ENCODE peak calls at places on chromosomes 13 and 19, in four cellular contexts. T, W, S and H are unnamed samples.

GRCh38 chr13:51269039-51269438 is 46.8 kb downstream of the FAM124A start:
- DNase-seq in T (no peak), W (no peak), S (no peak), H (no peak)

GRCh38 chr13:36445278-36445677 is 13.0 kb downstream of the CCNA1 start:
- DNase-seq in T (no peak), W (no peak), S (no peak), H (no peak)

GRCh38 chr13:45255253-45255987 is 54.6 kb upstream of the KCTD4 start:
- DNase-seq in T (no peak), W (no peak), S (no peak), H (peak)

GRCh38 chr13:28750187-28751045 is 31.6 kb upstream of the SLC46A3 start:
- DNase-seq in T (peak), W (no peak), S (no peak), H (no peak)

GRCh38 chr19:34474233-34474989 is 7.1 kb upstream of the WTIP start:
- DNase-seq in T (no peak), W (no peak), S (no peak), H (no peak)

GRCh38 chr13:39038569-39038898 is 278 bp downstream of the NHLRC3 start:
- DNase-seq in T (no peak), W (no peak), S (no peak), H (peak)

GRCh38 chr13:44313674-44314073 is 60.0 kb upstream of the SERP2 start:
- DNase-seq in T (no peak), W (peak), S (no peak), H (no peak)

GRCh38 chr13:89061821-89062220 is 1390.7 kb downstream of the SLITRK5 start:
- DNase-seq in T (no peak), W (no peak), S (no peak), H (peak)

GRCh38 chr13:98327326-98328314 is 150.6 kb upstream of the RNF113B start:
- DNase-seq in T (no peak), W (no peak), S (no peak), H (peak)

GRCh38 chr13:90968510-90968909 is 379.0 kb upstream of the MIR17HG start:
- DNase-seq in T (peak), W (peak), S (no peak), H (peak)

GRCh38 chr13:106858910-106859309 is 291.0 kb upstream of the ARGLU1 start:
- DNase-seq in T (no peak), W (no peak), S (no peak), H (no peak)

GRCh38 chr13:27406178-27406939 is 18.1 kb upstream of the GTF3A start:
- DNase-seq in T (no peak), W (peak), S (peak), H (peak)

GRCh38 chr19:45041125-45041524 is 2.3 kb downstream of the CLASRP start:
- DNase-seq in T (no peak), W (no peak), S (no peak), H (no peak)

GRCh38 chr13:103757361-103757760 is 691.1 kb upstream of the SLC10A2 start:
- DNase-seq in T (no peak), W (no peak), S (no peak), H (no peak)

GRCh38 chr13:20924758-20925394 is 22.3 kb upstream of the XPO4 start:
- DNase-seq in T (peak), W (peak), S (peak), H (peak)

GRCh38 chr13:20921572-20921971 is 19.0 kb upstream of the XPO4 start:
- DNase-seq in T (no peak), W (no peak), S (no peak), H (peak)

GRCh38 chr13:20927858-20928257 is 25.3 kb upstream of the XPO4 start:
- DNase-seq in T (no peak), W (no peak), S (no peak), H (no peak)

GRCh38 chr13:20923272-20923671 is 20.7 kb upstream of the XPO4 start:
- DNase-seq in T (no peak), W (no peak), S (no peak), H (no peak)
- TF ChIP-seq PHF8 in T (no peak), W (no peak), S (no peak), H (no peak)

GRCh38 chr19:56348289-56348877 is 33.7 kb upstream of the ZSCAN5A start:
- DNase-seq in T (peak), W (no peak), S (no peak), H (no peak)

GRCh38 chr19:56355517-56355916 is 37.8 kb downstream of the ZNF582 start:
- DNase-seq in T (no peak), W (no peak), S (no peak), H (peak)

GRCh38 chr19:56351208-56351607 is 36.6 kb upstream of the ZSCAN5A start:
- DNase-seq in T (no peak), W (no peak), S (no peak), H (no peak)

GRCh38 chr19:56347163-56347778 is 32.6 kb upstream of the ZSCAN5A start:
- DNase-seq in T (no peak), W (no peak), S (no peak), H (no peak)

DNA sequence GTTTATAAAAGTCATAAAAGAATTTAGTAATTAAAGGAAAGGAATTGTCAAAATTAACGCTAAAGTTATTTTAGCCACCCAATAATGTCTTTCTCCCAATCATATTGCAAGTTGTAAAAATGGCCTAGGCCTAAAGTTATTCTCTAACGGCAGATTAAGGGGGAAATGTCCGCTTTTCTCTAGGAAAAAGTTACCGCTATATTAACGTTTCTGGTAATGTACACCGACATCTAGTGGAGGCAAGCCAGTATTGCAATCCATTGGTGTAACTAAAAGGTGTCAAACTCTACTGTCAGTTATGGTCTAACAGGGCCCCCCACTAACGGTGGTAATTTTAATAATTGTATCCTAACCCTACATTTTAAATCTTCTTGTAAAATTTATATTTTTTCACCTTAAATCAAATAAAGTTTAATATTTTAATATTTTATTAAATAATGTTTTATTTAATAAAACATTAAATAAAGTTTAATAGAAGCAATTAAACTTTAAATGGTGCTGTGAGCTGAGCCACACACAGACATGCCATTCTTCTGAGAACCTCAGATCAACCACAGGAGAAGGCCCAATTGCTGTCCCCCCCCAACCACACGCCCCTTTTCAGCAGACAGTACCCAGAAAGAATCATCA is 35.9 kb upstream of the ZSCAN5A start:
- DNase-seq in T (peak), W (peak), S (peak), H (peak)
- TF ChIP-seq PHF8 in T (no peak), W (no peak), S (no peak), H (no peak)

GRCh38 chr13:21328201-21328600 is 130.9 kb downstream of the ZDHHC20 start:
- DNase-seq in T (no peak), W (no peak), S (no peak), H (no peak)

GRCh38 chr13:21326155-21327030 is 132.7 kb downstream of the ZDHHC20 start:
- DNase-seq in T (peak), W (no peak), S (no peak), H (no peak)

GRCh38 chr13:21333186-21333585 is 125.9 kb downstream of the ZDHHC20 start:
- DNase-seq in T (no peak), W (no peak), S (no peak), H (no peak)

GRCh38 chr13:21328836-21329477 is 130.1 kb downstream of the ZDHHC20 start:
- DNase-seq in T (no peak), W (no peak), S (no peak), H (no peak)

DNA sequence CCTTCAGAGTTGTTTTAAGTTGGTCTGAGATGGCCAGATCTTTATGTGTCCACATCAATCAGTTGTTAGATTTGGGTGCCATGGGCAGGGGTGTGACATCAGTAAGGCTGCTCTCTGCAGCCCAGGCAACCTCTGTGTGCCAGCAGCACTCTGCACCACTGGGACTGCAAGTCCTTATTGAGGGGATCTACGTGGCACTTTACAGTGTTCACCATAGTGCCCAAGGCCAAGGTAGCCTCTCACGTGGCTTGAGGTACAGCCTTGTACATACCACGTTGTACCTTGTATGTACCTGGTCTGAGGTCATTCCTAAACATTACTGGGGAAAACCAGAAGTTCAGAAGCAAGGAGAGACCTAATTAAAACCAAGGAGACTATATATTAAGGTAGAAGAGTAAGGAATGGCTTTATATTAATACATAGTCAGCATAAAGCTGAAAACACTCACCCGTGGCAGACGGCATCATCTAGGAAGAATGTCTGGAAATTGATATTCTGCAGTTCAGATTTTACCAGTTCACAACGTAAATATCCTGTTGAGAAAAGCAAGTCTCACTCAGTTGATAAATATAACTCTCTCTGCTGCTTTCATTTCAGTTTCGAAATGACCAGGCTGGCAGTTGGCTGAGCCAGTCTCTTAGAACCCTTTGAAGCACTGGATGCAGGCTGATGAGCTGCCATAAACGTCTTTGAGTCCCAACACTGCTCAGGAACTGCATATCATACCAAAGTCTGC is 128.8 kb downstream of the ZDHHC20 start:
- DNase-seq in T (no peak), W (no peak), S (no peak), H (no peak)
- TF ChIP-seq PHF8 in T (no peak), W (no peak), S (no peak), H (no peak)

GRCh38 chr13:102392810-102393209 is 9.0 kb downstream of the FGF14 start:
- DNase-seq in T (no peak), W (no peak), S (no peak), H (no peak)

GRCh38 chr13:102395939-102396338 is 5.9 kb downstream of the FGF14 start:
- DNase-seq in T (no peak), W (no peak), S (no peak), H (no peak)

GRCh38 chr13:102399791-102400618 is 1.8 kb downstream of the FGF14 start:
- DNase-seq in T (peak), W (peak), S (no peak), H (no peak)

GRCh38 chr13:102395174-102395573 is 6.7 kb downstream of the FGF14 start:
- DNase-seq in T (no peak), W (no peak), S (no peak), H (no peak)

DNA sequence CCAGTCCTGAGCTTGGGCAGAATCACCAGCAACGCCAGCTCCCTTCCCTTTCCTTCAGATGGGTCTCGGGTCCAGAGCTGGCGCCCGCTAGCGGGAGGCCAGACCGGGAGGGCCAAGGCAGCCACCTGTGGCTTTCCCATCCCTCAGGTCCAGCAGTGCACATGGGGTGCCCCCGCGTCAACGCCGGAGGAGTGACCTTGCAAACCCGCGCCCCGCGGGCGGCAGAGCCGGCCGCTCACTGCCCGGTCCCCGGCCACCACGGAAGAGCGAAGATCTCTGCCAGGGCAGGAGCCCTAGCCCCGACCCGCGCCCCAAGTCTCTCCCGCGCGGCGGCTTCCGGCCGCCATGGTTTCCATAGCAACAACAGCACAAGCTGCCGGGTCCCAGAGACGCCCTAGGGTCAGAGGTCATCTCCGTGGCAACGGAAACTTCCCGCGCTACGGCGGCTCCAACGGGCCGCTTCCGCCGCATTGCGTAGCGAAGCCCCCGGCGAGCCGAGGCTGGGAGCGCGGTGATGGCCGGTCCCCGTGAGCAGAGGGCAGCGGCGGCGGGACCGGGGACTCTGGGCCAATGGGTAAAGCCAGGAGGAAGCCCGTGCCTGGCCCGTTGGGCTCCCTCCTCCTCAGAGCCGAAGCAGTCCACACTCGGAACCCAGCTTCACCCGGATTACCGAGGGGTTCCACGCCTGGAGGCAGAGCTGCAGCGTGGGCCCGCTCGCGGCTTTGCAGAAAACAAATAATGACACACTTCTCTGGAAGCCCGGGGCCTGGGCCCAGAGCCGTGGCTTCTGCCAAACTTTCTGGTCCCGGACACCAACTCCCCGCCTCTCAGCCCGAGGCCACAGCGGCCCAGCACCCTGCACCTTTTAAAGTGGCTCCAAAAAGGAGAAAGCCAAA is 7.4 kb downstream of the FGF14 start:
- DNase-seq in T (peak), W (peak), S (peak), H (no peak)
- TF ChIP-seq PHF8 in T (peak), W (peak), S (no peak), H (no peak)

DNA sequence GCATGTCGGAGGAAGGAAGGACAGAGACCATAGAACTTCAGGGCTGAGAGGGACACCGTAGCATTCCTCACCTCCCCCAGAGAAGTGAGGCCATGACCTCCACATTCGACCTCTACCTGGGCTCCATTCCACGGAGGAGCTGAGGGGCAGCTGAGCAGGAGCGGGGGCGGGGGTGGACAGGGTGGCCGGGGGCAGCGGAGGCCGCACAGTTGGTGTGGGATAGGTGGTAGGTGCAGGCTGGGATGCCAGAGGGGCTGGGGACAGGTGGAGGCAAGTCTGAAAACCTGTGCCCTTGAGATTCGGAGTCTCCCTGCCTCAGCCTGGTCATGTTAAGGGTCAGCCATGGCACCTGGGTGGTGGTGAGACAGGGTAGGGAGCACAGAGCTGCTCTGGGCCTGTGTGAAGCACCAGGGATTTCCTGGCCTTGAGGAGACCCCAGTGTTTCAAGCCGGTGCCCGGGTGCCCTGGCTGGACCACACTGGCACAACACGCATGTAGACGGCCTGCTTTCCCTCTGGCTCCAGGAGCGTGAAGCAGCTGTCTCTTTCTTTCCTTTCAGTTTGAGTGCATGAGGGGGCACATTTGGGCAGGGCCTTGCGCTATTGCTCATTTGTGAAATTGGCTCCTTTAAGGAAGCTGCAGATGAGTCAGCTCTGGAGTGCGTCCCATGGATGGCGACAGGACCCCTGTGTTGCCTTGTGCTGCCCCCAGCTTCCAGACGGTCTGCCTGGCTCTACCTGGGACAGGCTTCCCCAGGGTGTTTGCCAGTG is 51.8 kb downstream of the TSSK6 start:
- DNase-seq in T (no peak), W (no peak), S (no peak), H (no peak)
- TF ChIP-seq PHF8 in T (no peak), W (no peak), S (no peak), H (no peak)

GRCh38 chr19:11479470-11480080 is 1.3 kb downstream of the ELAVL3 start:
- DNase-seq in T (peak), W (no peak), S (peak), H (peak)
- TF ChIP-seq PHF8 in T (peak), W (no peak), S (no peak), H (no peak)